ENCODE peak calls at places on chromosome 2, in seven cellular contexts. C is activated naive CD8-positive, alpha-beta T cell treated with anti-CD3 and anti-CD28 coated beads, Interleukin-2, amount 10 ng/mL, durations not matched to agents 7 days and 5 days; A is activated CD8-positive, alpha-beta memory T cell treated with anti-CD3 and anti-CD28 coated beads, Interleukin-2, amount 50 U/mL, for 48 hours; Q is LoVo; T is left cardiac atrium; V is omental fat pad; N is amniotic stem cell. L is an unnamed sample.

GRCh38 chr2:157438907-157439791 is 4.7 kb downstream of the CYTIP start:
- DNase-seq in V (no peak), C (no peak), A (no peak), Q (no peak), N (no peak), T (no peak), L (no peak)

GRCh38 chr2:42086500-42086953 is 38.7 kb downstream of the PKDCC start:
- DNase-seq in T (no peak), Q (peak), V (no peak), C (no peak), N (peak), A (no peak), L (peak)

GRCh38 chr2:136423516-136423996 is 305.6 kb upstream of the CXCR4 start:
- DNase-seq in Q (peak), A (peak), V (peak), C (peak), T (peak), N (peak), L (peak)

GRCh38 chr2:66576381-66577330 is 141.7 kb downstream of the MEIS1 start:
- DNase-seq in N (no peak), T (peak), A (no peak), Q (no peak), C (peak), V (no peak), L (no peak)

GRCh38 chr2:223647258-223647952 is 45.2 kb upstream of the SCG2 start:
- DNase-seq in C (no peak), A (no peak), T (no peak), V (no peak), Q (no peak), N (no peak), L (no peak)

GRCh38 chr2:30661173-30662107 is 145.8 kb downstream of the CAPN13 start:
- DNase-seq in T (no peak), N (no peak), C (no peak), V (no peak), Q (no peak), A (no peak), L (no peak)

GRCh38 chr2:100791294-100791935 is 28.5 kb upstream of the NPAS2 start:
- DNase-seq in A (no peak), N (no peak), T (no peak), Q (no peak), V (no peak), C (no peak), L (no peak)

GRCh38 chr2:134392689-134393476 is 139.0 kb downstream of the MGAT5 start:
- DNase-seq in T (no peak), N (no peak), C (no peak), Q (no peak), V (no peak), A (no peak), L (no peak)

GRCh38 chr2:177239934-177240600 is 24.5 kb downstream of the NFE2L2 start:
- DNase-seq in A (no peak), V (no peak), N (no peak), C (no peak), T (no peak), Q (peak), L (no peak)

GRCh38 chr2:37855283-37856041 is 69.6 kb upstream of the RMDN2 start:
- DNase-seq in T (peak), V (no peak), A (no peak), Q (no peak), N (no peak), C (no peak), L (no peak)

GRCh38 chr2:232441147-232441651 is 14.8 kb upstream of the ALPI start:
- DNase-seq in T (no peak), C (no peak), N (no peak), Q (no peak), A (no peak), V (no peak), L (no peak)

GRCh38 chr2:55051026-55051866 is 995 bp upstream of the RTN4 start:
- DNase-seq in C (no peak), Q (peak), A (peak), N (peak), T (peak), V (peak), L (peak)

GRCh38 chr2:108988796-108989713 is at the start of gene EDAR:
- DNase-seq in V (no peak), Q (peak), A (peak), N (no peak), T (peak), C (peak), L (no peak)

GRCh38 chr2:100234141-100234540 is 88.2 kb downstream of the LONRF2 start:
- DNase-seq in N (no peak), A (no peak), T (no peak), V (no peak), Q (no peak), C (no peak), L (no peak)

GRCh38 chr2:227214622-227215041 is 50.2 kb downstream of the COL4A3 start:
- DNase-seq in V (no peak), T (no peak), Q (no peak), C (no peak), A (no peak), N (no peak), L (no peak)

GRCh38 chr2:20603791-20604190 is 47.1 kb downstream of the HS1BP3 start:
- DNase-seq in N (no peak), A (no peak), V (no peak), C (peak), T (no peak), Q (no peak), L (no peak)

GRCh38 chr2:195820373-195820772 is 163.3 kb downstream of the SLC39A10 start:
- DNase-seq in V (no peak), T (no peak), C (no peak), Q (peak), N (no peak), A (no peak), L (no peak)

GRCh38 chr2:172919732-172920131 is 155.9 kb upstream of the MAP3K20 start:
- DNase-seq in A (no peak), N (no peak), Q (no peak), C (no peak), T (no peak), V (no peak), L (no peak)

GRCh38 chr2:218392459-218392858 is 7.2 kb upstream of the CTDSP1 start:
- DNase-seq in N (no peak), T (no peak), V (no peak), A (no peak), C (no peak), Q (no peak), L (no peak)

GRCh38 chr2:190740449-190740848 is 91.6 kb downstream of the NAB1 start:
- DNase-seq in T (no peak), Q (no peak), V (no peak), C (no peak), A (no peak), N (no peak), L (no peak)

GRCh38 chr2:170512271-170512670 is 202.9 kb upstream of the SP5 start:
- DNase-seq in T (peak), C (no peak), A (no peak), V (no peak), Q (no peak), N (no peak), L (no peak)

GRCh38 chr2:71631411-71631931 is 178.1 kb downstream of the DYSF start:
- DNase-seq in N (peak), T (no peak), V (no peak), Q (no peak), C (no peak), A (no peak), L (peak)